ENCODE peak calls at places on chromosomes 6 and 20, in six cellular contexts. L is left ventricle myocardium superior; X is gastroesophageal sphincter; C is effector memory CD8-positive, alpha-beta T cell; A is IMR-90; Y is activated naive CD4-positive, alpha-beta T cell treated with anti-CD3 and anti-CD28 coated beads, Interleukin-2, amount 50 U/mL, for 72 hours. S is an unnamed sample.
A peak's percentile ranks its signal among the peaks of the same experiment; 100 is the strongest.

GRCh38 chr6:125262026-125263013 is 39.4 kb downstream of the HDDC2 start:
- ATAC-seq in L (peak; percentile 29), X (no peak), C (no peak), A (peak; percentile 88), Y (no peak), S (no peak)

GRCh38 chr6:11143394-11144371 is 32.2 kb upstream of the ERVFRD-1 start:
- ATAC-seq in L (peak; percentile 87), X (peak; percentile 78), C (no peak), A (peak; percentile 49), Y (no peak), S (no peak)

GRCh38 chr6:49744259-49744658 is at the start of gene CRISP3:
- ATAC-seq in L (no peak), X (no peak), C (no peak), A (no peak), Y (no peak), S (no peak)

GRCh38 chr6:13924949-13925881 is at the start of gene RNF182:
- ATAC-seq in L (peak; percentile 83), X (no peak), C (peak; percentile 86), A (peak; percentile 6), Y (peak; percentile 58), S (peak; percentile 72)

GRCh38 chr20:4896971-4897497 is 104.3 kb downstream of the SLC23A2 start:
- ATAC-seq in L (no peak), X (no peak), C (no peak), A (no peak), Y (peak; percentile 45), S (no peak)

GRCh38 chr6:7035837-7036249 is 71.9 kb upstream of the RREB1 start:
- ATAC-seq in L (no peak), X (no peak), C (no peak), A (no peak), Y (no peak), S (no peak)

GRCh38 chr20:46901638-46902037 is 7.0 kb downstream of the EYA2 start:
- ATAC-seq in L (no peak), X (no peak), C (no peak), A (no peak), Y (no peak), S (no peak)

GRCh38 chr6:27687154-27688013 is 214.5 kb upstream of the ZNF184 start:
- ATAC-seq in L (peak; percentile 73), X (peak; percentile 67), C (peak; percentile 70), A (peak; percentile 85), Y (peak; percentile 82), S (peak; percentile 53)

GRCh38 chr6:158184598-158184997 is 16.4 kb downstream of the GTF2H5 start:
- ATAC-seq in L (no peak), X (no peak), C (no peak), A (no peak), Y (no peak), S (no peak)

GRCh38 chr6:85751374-85752055 is 108.8 kb upstream of the SYNCRIP start:
- ATAC-seq in L (no peak), X (no peak), C (no peak), A (no peak), Y (no peak), S (no peak)

GRCh38 chr6:45595010-45595851 is 217.5 kb upstream of the SUPT3H start:
- ATAC-seq in L (peak; percentile 93), X (no peak), C (peak; percentile 32), A (no peak), Y (peak; percentile 66), S (peak; percentile 85)

GRCh38 chr20:19659468-19659867 is 98.6 kb upstream of the RIN2 start:
- ATAC-seq in L (no peak), X (no peak), C (no peak), A (no peak), Y (no peak), S (no peak)

GRCh38 chr6:153564803-153565202 is 433.7 kb upstream of the RGS17 start:
- ATAC-seq in L (peak; percentile 28), X (no peak), C (no peak), A (no peak), Y (no peak), S (no peak)

GRCh38 chr6:34061348-34061747 is 84.5 kb downstream of the GRM4 start:
- ATAC-seq in L (no peak), X (no peak), C (no peak), A (no peak), Y (no peak), S (no peak)

GRCh38 chr20:420169-420620 is 12.1 kb downstream of the RBCK1 start:
- ATAC-seq in L (no peak), X (no peak), C (no peak), A (no peak), Y (no peak), S (no peak)

GRCh38 chr6:142685852-142686718 is 258.9 kb downstream of the HIVEP2 start:
- ATAC-seq in L (no peak), X (no peak), C (no peak), A (no peak), Y (peak; percentile 66), S (no peak)

GRCh38 chr6:157912326-157912725 is 69.3 kb upstream of the SYNJ2 start:
- ATAC-seq in L (no peak), X (no peak), C (no peak), A (peak; percentile 89), Y (no peak), S (no peak)

GRCh38 chr20:34559311-34560140 is 1.0 kb downstream of the MAP1LC3A start:
- ATAC-seq in L (peak; percentile 2), X (no peak), C (no peak), A (peak; percentile 1), Y (peak; percentile 14), S (no peak)

GRCh38 chr6:130466744-130467052 is 100.9 kb downstream of the TMEM200A start:
- ATAC-seq in L (no peak), X (no peak), C (no peak), A (peak; percentile 49), Y (no peak), S (no peak)

GRCh38 chr6:39819226-39819625 is 27.1 kb downstream of the DAAM2 start:
- ATAC-seq in L (no peak), X (no peak), C (no peak), A (no peak), Y (no peak), S (no peak)

GRCh38 chr6:79801362-79801761 is 146.0 kb downstream of the ELOVL4 start:
- ATAC-seq in L (no peak), X (no peak), C (no peak), A (no peak), Y (no peak), S (no peak)

GRCh38 chr6:166411271-166411670 is 28.5 kb upstream of the MPC1 start:
- ATAC-seq in L (no peak), X (no peak), C (peak; percentile 34), A (no peak), Y (no peak), S (no peak)